ENCODE peak calls at places on chromosomes 7 and 10, in seven cellular contexts. I is stimulated activated naive CD4-positive, alpha-beta T cell treated with Interleukin-2 at 50 U/mL for 16 hours; P is lung; V is foreskin fibroblast; L is A549; S is AG08396; J is activated CD4-positive, alpha-beta T cell treated with anti-CD3 and anti-CD28 coated beads, Interleukin-2, amount 50 U/mL, for 4 hours. D is an unnamed sample.

GRCh38 chr7:50349963-50350944 is 45.7 kb downstream of the IKZF1 start:
- DNase-seq in I (peak), P (no peak), V (no peak), L (no peak), S (no peak), J (peak), D (no peak)

GRCh38 chr7:31939076-31939475 is 131.1 kb downstream of the PDE1C start:
- DNase-seq in I (no peak), P (no peak), V (no peak), L (no peak), S (no peak), J (no peak), D (no peak)

GRCh38 chr10:29658984-29659769 is 24.4 kb upstream of the SVIL start:
- DNase-seq in I (peak), P (peak), V (peak), L (peak), S (peak), J (peak), D (peak)

GRCh38 chr7:108452707-108453106 is 3.5 kb downstream of the NRCAM start:
- DNase-seq in I (no peak), P (no peak), V (no peak), L (peak), S (peak), J (no peak), D (no peak)

GRCh38 chr10:110356628-110357245 is 52.0 kb upstream of the SMNDC1 start:
- DNase-seq in I (peak), P (no peak), V (peak), L (no peak), S (no peak), J (peak), D (peak)

GRCh38 chr10:11150876-11151275 is 133.2 kb downstream of the CELF2 start:
- DNase-seq in I (no peak), P (no peak), V (no peak), L (no peak), S (no peak), J (no peak), D (no peak)

GRCh38 chr7:138864667-138865066 is 66.7 kb upstream of the ATP6V0A4 start:
- DNase-seq in I (no peak), P (no peak), V (peak), L (peak), S (peak), J (no peak), D (no peak)

GRCh38 chr7:1543826-1544177 is 12.2 kb downstream of the TMEM184A start:
- DNase-seq in I (no peak), P (no peak), V (no peak), L (no peak), S (no peak), J (no peak), D (no peak)

GRCh38 chr10:130002606-130003005 is 38.5 kb upstream of the EBF3 start:
- DNase-seq in I (no peak), P (no peak), V (no peak), L (no peak), S (no peak), J (no peak), D (no peak)

GRCh38 chr7:92135490-92135889 is 1.2 kb upstream of the CYP51A1 start:
- DNase-seq in I (no peak), P (no peak), V (no peak), L (no peak), S (no peak), J (no peak), D (no peak)

GRCh38 chr7:97772034-97772891 is 40.4 kb downstream of the TAC1 start:
- DNase-seq in I (no peak), P (no peak), V (no peak), L (no peak), S (no peak), J (no peak), D (no peak)

GRCh38 chr10:122258136-122259074 is 12.7 kb upstream of the BTBD16 start:
- DNase-seq in I (no peak), P (no peak), V (peak), L (no peak), S (peak), J (no peak), D (no peak)

GRCh38 chr7:121113288-121113687 is 124.8 kb downstream of the CPED1 start:
- DNase-seq in I (no peak), P (no peak), V (no peak), L (no peak), S (peak), J (no peak), D (peak)

GRCh38 chr7:36372156-36372555 is 17.5 kb upstream of the ANLN start:
- DNase-seq in I (no peak), P (no peak), V (no peak), L (no peak), S (no peak), J (no peak), D (no peak)

GRCh38 chr7:95335093-95335492 is 10.8 kb upstream of the PON1 start:
- DNase-seq in I (no peak), P (no peak), V (peak), L (no peak), S (peak), J (no peak), D (no peak)

GRCh38 chr7:121831320-121831719 is 41.6 kb upstream of the PTPRZ1 start:
- DNase-seq in I (no peak), P (no peak), V (no peak), L (no peak), S (no peak), J (no peak), D (no peak)

GRCh38 chr10:91088300-91089140 is 131.9 kb upstream of the PCGF5 start:
- DNase-seq in I (no peak), P (no peak), V (peak), L (peak), S (no peak), J (no peak), D (no peak)

GRCh38 chr10:130636303-130636702 is 500.1 kb downstream of the GLRX3 start:
- DNase-seq in I (no peak), P (peak), V (no peak), L (no peak), S (no peak), J (no peak), D (no peak)

GRCh38 chr10:79156334-79157274 is 87.8 kb downstream of the ZMIZ1 start:
- DNase-seq in I (no peak), P (no peak), V (no peak), L (no peak), S (no peak), J (no peak), D (no peak)

GRCh38 chr7:108497082-108497725 is 28.7 kb downstream of the PNPLA8 start:
- DNase-seq in I (no peak), P (peak), V (peak), L (peak), S (peak), J (peak), D (peak)

GRCh38 chr7:70056363-70056762 is 458.1 kb downstream of the AUTS2 start:
- DNase-seq in I (no peak), P (no peak), V (no peak), L (no peak), S (no peak), J (no peak), D (no peak)

GRCh38 chr10:70652761-70653657 is 19.3 kb upstream of the ADAMTS14 start:
- DNase-seq in I (no peak), P (no peak), V (peak), L (no peak), S (peak), J (no peak), D (peak)

GRCh38 chr7:116071629-116072028 is 41.1 kb upstream of the TFEC start:
- DNase-seq in I (no peak), P (no peak), V (no peak), L (no peak), S (no peak), J (no peak), D (no peak)

GRCh38 chr10:42962902-42963231 is 114.0 kb upstream of the RET start:
- DNase-seq in I (no peak), P (no peak), V (no peak), L (no peak), S (no peak), J (no peak), D (no peak)

GRCh38 chr10:99297033-99297432 is 32.1 kb upstream of the CNNM1 start:
- DNase-seq in I (no peak), P (no peak), V (no peak), L (peak), S (no peak), J (no peak), D (no peak)

GRCh38 chr10:121926669-121927360 is 1.0 kb downstream of the ATE1 start:
- DNase-seq in I (no peak), P (no peak), V (no peak), L (peak), S (peak), J (peak), D (no peak)

GRCh38 chr10:75736889-75737610 is 305.6 kb downstream of the LRMDA start:
- DNase-seq in I (no peak), P (no peak), V (no peak), L (no peak), S (no peak), J (no peak), D (no peak)

GRCh38 chr7:93092757-93093370 is 24.9 kb downstream of the SAMD9 start:
- DNase-seq in I (no peak), P (no peak), V (peak), L (no peak), S (peak), J (no peak), D (no peak)

GRCh38 chr7:4683884-4684565 is 1.9 kb downstream of the FOXK1 start:
- DNase-seq in I (peak), P (peak), V (peak), L (no peak), S (peak), J (peak), D (peak)

GRCh38 chr7:113134025-113134424 is 15.7 kb upstream of the SMIM30 start:
- DNase-seq in I (no peak), P (no peak), V (no peak), L (no peak), S (no peak), J (no peak), D (no peak)

GRCh38 chr7:92255308-92255707 is 9.5 kb downstream of the ANKIB1 start:
- DNase-seq in I (no peak), P (no peak), V (peak), L (no peak), S (peak), J (no peak), D (peak)

GRCh38 chr10:104049497-104050250 is 36.0 kb downstream of the COL17A1 start:
- DNase-seq in I (no peak), P (no peak), V (peak), L (peak), S (peak), J (no peak), D (no peak)

GRCh38 chr10:73863039-73863817 is 11.1 kb downstream of the CAMK2G start:
- DNase-seq in I (no peak), P (no peak), V (no peak), L (no peak), S (no peak), J (no peak), D (no peak)

GRCh38 chr7:115747174-115747573 is 283.4 kb downstream of the TFEC start:
- DNase-seq in I (no peak), P (no peak), V (no peak), L (no peak), S (no peak), J (no peak), D (no peak)

GRCh38 chr7:156497776-156498509 is 142.6 kb upstream of the RNF32 start:
- DNase-seq in I (no peak), P (peak), V (no peak), L (no peak), S (no peak), J (no peak), D (no peak)

GRCh38 chr7:92460510-92460909 is 13.2 kb downstream of the GATAD1 start:
- DNase-seq in I (no peak), P (no peak), V (no peak), L (no peak), S (no peak), J (no peak), D (no peak)

GRCh38 chr10:71939304-71939703 is 24.9 kb upstream of the CHST3 start:
- DNase-seq in I (no peak), P (no peak), V (no peak), L (no peak), S (no peak), J (no peak), D (no peak)

GRCh38 chr10:102418612-102419560 is at the start of gene PSD:
- DNase-seq in I (no peak), P (no peak), V (no peak), L (no peak), S (no peak), J (no peak), D (no peak)

D was measured in SJSA1.